ENCODE peak calls at places on chromosomes 7 and 10, in seven cellular contexts. D, Y, R, O, J, V and A are unnamed samples.

GRCh38 chr7:99379043-99379577 is 4.6 kb downstream of the ARPC1B start:
- DNase-seq in D (peak; percentile 48), Y (peak; percentile 85), R (no peak), O (no peak), J (peak; percentile 59), V (peak; percentile 46), A (peak; percentile 86)

GRCh38 chr10:7152982-7153381 is 257.9 kb downstream of the SFMBT2 start:
- DNase-seq in D (no peak), Y (no peak), R (no peak), O (no peak), J (no peak), V (no peak), A (no peak)

GRCh38 chr7:109873296-109873695 is 1217.6 kb upstream of the LRRN3 start:
- DNase-seq in D (no peak), Y (no peak), R (no peak), O (no peak), J (no peak), V (peak; percentile 33), A (no peak)

GRCh38 chr7:18754766-18755165 is 259.2 kb downstream of the HDAC9 start:
- DNase-seq in D (no peak), Y (peak; percentile 27), R (no peak), O (no peak), J (no peak), V (no peak), A (no peak)

GRCh38 chr7:142886866-142887265 is 1.3 kb upstream of the TRPV6 start:
- DNase-seq in D (no peak), Y (no peak), R (peak; percentile 13), O (peak; percentile 16), J (no peak), V (peak; percentile 8), A (no peak)

GRCh38 chr10:109203616-109204375 is 719.5 kb downstream of the XPNPEP1 start:
- DNase-seq in D (peak; percentile 34), Y (no peak), R (no peak), O (no peak), J (no peak), V (no peak), A (no peak)

GRCh38 chr10:46255696-46256355 is 31.0 kb upstream of the ANTXRL start:
- DNase-seq in D (no peak), Y (peak; percentile 9), R (peak; percentile 88), O (peak; percentile 80), J (no peak), V (peak; percentile 66), A (peak; percentile 77)

GRCh38 chr10:70381491-70382421 is 669 bp downstream of the LRRC20 start:
- DNase-seq in D (no peak), Y (peak; percentile 2), R (peak; percentile 86), O (peak; percentile 61), J (no peak), V (peak; percentile 39), A (peak; percentile 64)

GRCh38 chr10:129272171-129272570 is 194.9 kb upstream of the MGMT start:
- DNase-seq in D (no peak), Y (no peak), R (no peak), O (no peak), J (no peak), V (no peak), A (no peak)

DNA sequence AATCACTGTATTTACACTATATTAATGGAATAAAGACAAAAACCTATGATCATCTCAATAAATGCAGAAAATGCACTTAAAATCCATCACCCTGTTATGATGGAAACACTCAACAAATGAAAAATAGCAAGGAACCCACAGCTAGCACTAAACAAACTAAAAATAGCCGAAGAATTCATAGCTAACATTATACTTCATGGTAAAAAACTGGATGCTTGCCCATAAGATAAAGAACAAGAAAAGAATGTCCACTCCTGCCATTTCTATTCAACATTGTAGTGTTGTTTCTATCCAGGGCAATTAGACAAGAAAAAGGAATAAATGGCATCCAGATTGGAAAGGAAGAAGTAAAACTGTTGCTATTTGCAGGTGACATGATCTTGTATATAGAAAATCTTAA is 142.1 kb downstream of the STK31 start:
- DNase-seq in D (no peak), Y (peak; percentile 5), R (no peak), O (no peak), J (no peak), V (no peak), A (no peak)
- H3K36me3 ChIP-seq in D (no peaks in the 10 kb centered on the region), Y (no peaks in the 10 kb centered on the region), R (no peaks in the 10 kb centered on the region), O (no peaks in the 10 kb centered on the region), J (no peaks in the 10 kb centered on the region), V (no peaks in the 10 kb centered on the region), A (no peaks in the 10 kb centered on the region)

GRCh38 chr7:22207724-22208225 is 149.2 kb downstream of the RAPGEF5 start:
- DNase-seq in D (no peak), Y (no peak), R (no peak), O (no peak), J (no peak), V (no peak), A (no peak)
- H3K36me3 ChIP-seq in D (no peaks in the 10 kb centered on the region), Y (no peaks in the 10 kb centered on the region), R (no peaks in the 10 kb centered on the region), O (no peaks in the 10 kb centered on the region), J (no peaks in the 10 kb centered on the region), V (peaks cover 5% of the 10 kb centered on the region), A (peaks cover 4% of the 10 kb centered on the region)

GRCh38 chr10:113169111-113169510 is 219.1 kb downstream of the TCF7L2 start:
- DNase-seq in D (no peak), Y (no peak), R (no peak), O (no peak), J (no peak), V (no peak), A (no peak)

GRCh38 chr10:113169853-113170455 is 219.9 kb downstream of the TCF7L2 start:
- DNase-seq in D (no peak), Y (no peak), R (no peak), O (no peak), J (peak; percentile 32), V (no peak), A (no peak)

GRCh38 chr10:113168560-113168959 is 218.5 kb downstream of the TCF7L2 start:
- DNase-seq in D (no peak), Y (no peak), R (no peak), O (no peak), J (no peak), V (no peak), A (no peak)

GRCh38 chr10:113165643-113166042 is 215.6 kb downstream of the TCF7L2 start:
- DNase-seq in D (no peak), Y (no peak), R (no peak), O (no peak), J (no peak), V (no peak), A (no peak)

GRCh38 chr10:113167702-113168101 is 217.7 kb downstream of the TCF7L2 start:
- DNase-seq in D (no peak), Y (no peak), R (no peak), O (no peak), J (no peak), V (no peak), A (no peak)
- H3K36me3 ChIP-seq in D (no peaks in the 10 kb centered on the region), Y (no peaks in the 10 kb centered on the region), R (peaks cover 2% of the 10 kb centered on the region), O (no peaks in the 10 kb centered on the region), J (no peaks in the 10 kb centered on the region), V (peaks cover 49% of the 10 kb centered on the region), A (peaks cover 13% of the 10 kb centered on the region)

GRCh38 chr7:107920048-107920772 is 29.2 kb downstream of the DLD start:
- DNase-seq in D (no peak), Y (no peak), R (no peak), O (no peak), J (no peak), V (no peak), A (no peak)

GRCh38 chr7:107918948-107919347 is 28.0 kb downstream of the DLD start:
- DNase-seq in D (no peak), Y (no peak), R (no peak), O (no peak), J (no peak), V (no peak), A (no peak)

GRCh38 chr7:107914834-107915233 is 23.9 kb downstream of the DLD start:
- DNase-seq in D (no peak), Y (no peak), R (no peak), O (no peak), J (no peak), V (no peak), A (no peak)

GRCh38 chr7:107913846-107914245 is 22.9 kb downstream of the DLD start:
- DNase-seq in D (no peak), Y (no peak), R (no peak), O (no peak), J (no peak), V (no peak), A (no peak)

DNA sequence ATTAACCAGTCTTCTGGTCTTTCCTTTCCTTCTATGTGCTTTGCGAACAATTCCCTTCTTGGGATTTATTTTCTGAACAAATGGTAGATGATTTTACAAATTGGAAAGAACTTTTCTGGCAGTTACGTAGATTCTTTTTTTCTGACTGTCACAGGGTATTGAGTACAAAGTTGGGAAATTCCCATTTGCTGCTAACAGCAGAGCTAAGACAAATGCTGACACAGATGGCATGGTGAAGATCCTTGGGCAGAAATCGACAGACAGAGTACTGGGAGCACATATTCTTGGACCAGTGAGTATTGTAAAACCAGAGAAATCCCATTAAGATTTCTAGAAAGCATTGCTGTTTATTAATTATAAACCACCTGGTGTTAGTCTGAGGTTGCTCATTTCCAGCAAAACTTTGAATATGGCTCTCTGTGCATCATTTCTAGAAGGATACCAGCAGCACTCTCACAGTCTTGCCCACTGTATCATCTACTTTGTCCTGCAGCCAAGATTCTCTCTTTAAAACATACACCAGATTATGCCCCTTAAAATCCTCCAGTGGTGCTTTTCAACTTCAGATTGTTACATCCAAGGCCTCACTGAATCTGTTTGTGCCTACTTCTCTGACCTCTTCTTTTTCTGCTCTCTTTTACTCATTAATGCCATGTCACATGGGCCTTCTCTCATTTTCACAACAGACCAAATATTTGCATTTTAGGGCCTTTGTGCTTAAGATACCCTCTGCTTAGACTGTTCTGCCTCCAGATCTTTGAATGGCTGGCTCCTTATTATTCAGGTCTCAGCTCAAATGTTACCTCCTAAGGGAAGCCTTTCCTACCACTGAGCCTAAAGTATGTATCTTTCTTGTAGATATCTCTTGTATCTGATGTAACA is 27.0 kb downstream of the DLD start:
- DNase-seq in D (no peak), Y (no peak), R (no peak), O (no peak), J (no peak), V (no peak), A (no peak)
- H3K36me3 ChIP-seq in D (no peaks in the 10 kb centered on the region), Y (peaks cover 46% of the 10 kb centered on the region), R (peaks cover 5% of the 10 kb centered on the region), O (peaks cover 34% of the 10 kb centered on the region), J (peaks cover 4% of the 10 kb centered on the region), V (peaks cover 77% of the 10 kb centered on the region), A (peaks cover 67% of the 10 kb centered on the region)